ENCODE peak calls at places on chromosomes 12 and 14, in seven cellular contexts. One of them, this sample, is unnamed. For H3K27me3, the result is how much of the 10 kb centered on the place peaks cover.

GRCh38 chr12:42730286-42730685 is 140.7 kb upstream of the PRICKLE1 start:
- DNase-seq in heart right ventricle: no peak
- DNase-seq in neural progenitor cell: no peak
- DNase-seq in hepatocyte: peak
- DNase-seq in thyroid gland: no peak
- DNase-seq in thoracic aorta: no peak
- DNase-seq in SK-N-SH: no peak
- DNase-seq in this sample: no peak

GRCh38 chr12:106195638-106196037 is 52.2 kb downstream of the CKAP4 start:
- DNase-seq in thoracic aorta: peak
- DNase-seq in hepatocyte: peak
- DNase-seq in thyroid gland: peak
- DNase-seq in neural progenitor cell: no peak
- DNase-seq in heart right ventricle: peak
- DNase-seq in SK-N-SH: no peak
- DNase-seq in this sample: no peak

GRCh38 chr12:88400302-88400701 is 180.0 kb downstream of the KITLG start:
- DNase-seq in thyroid gland: no peak
- DNase-seq in thoracic aorta: no peak
- DNase-seq in heart right ventricle: no peak
- DNase-seq in hepatocyte: no peak
- DNase-seq in SK-N-SH: no peak
- DNase-seq in neural progenitor cell: no peak
- DNase-seq in this sample: peak

GRCh38 chr12:114812858-114813761 is 129.1 kb upstream of the TBX3 start:
- DNase-seq in thyroid gland: peak
- DNase-seq in thoracic aorta: no peak
- DNase-seq in SK-N-SH: no peak
- DNase-seq in hepatocyte: peak
- DNase-seq in neural progenitor cell: peak
- DNase-seq in heart right ventricle: no peak
- DNase-seq in this sample: no peak

GRCh38 chr12:95446511-95446910 is 27.4 kb upstream of the METAP2 start:
- DNase-seq in thyroid gland: peak
- DNase-seq in SK-N-SH: peak
- DNase-seq in thoracic aorta: no peak
- DNase-seq in hepatocyte: peak
- DNase-seq in neural progenitor cell: peak
- DNase-seq in heart right ventricle: peak
- DNase-seq in this sample: no peak

GRCh38 chr12:109151457-109151856 is 35.1 kb downstream of the ACACB start:
- DNase-seq in heart right ventricle: no peak
- DNase-seq in SK-N-SH: no peak
- DNase-seq in thyroid gland: no peak
- DNase-seq in neural progenitor cell: no peak
- DNase-seq in thoracic aorta: no peak
- DNase-seq in hepatocyte: no peak
- DNase-seq in this sample: no peak

GRCh38 chr14:73792476-73792875 is 59.2 kb upstream of the PTGR2 start:
- DNase-seq in hepatocyte: no peak
- DNase-seq in thyroid gland: no peak
- DNase-seq in neural progenitor cell: peak
- DNase-seq in heart right ventricle: no peak
- DNase-seq in SK-N-SH: no peak
- DNase-seq in thoracic aorta: no peak
- DNase-seq in this sample: no peak

GRCh38 chr14:50362791-50363733 is 33.6 kb downstream of the CDKL1 start:
- DNase-seq in heart right ventricle: no peak
- DNase-seq in thyroid gland: no peak
- DNase-seq in thoracic aorta: no peak
- DNase-seq in hepatocyte: no peak
- DNase-seq in SK-N-SH: no peak
- DNase-seq in neural progenitor cell: no peak
- DNase-seq in this sample: no peak

GRCh38 chr12:4118017-4118510 is 155.5 kb upstream of the CCND2 start:
- DNase-seq in heart right ventricle: peak
- DNase-seq in thyroid gland: peak
- DNase-seq in SK-N-SH: no peak
- DNase-seq in neural progenitor cell: no peak
- DNase-seq in hepatocyte: peak
- DNase-seq in thoracic aorta: no peak
- DNase-seq in this sample: peak

GRCh38 chr14:52902971-52903385 is 47.9 kb downstream of the FERMT2 start:
- DNase-seq in thoracic aorta: no peak
- DNase-seq in SK-N-SH: no peak
- DNase-seq in hepatocyte: no peak
- DNase-seq in neural progenitor cell: no peak
- DNase-seq in heart right ventricle: no peak
- DNase-seq in thyroid gland: no peak
- DNase-seq in this sample: peak

GRCh38 chr12:17372508-17372907 is 717.5 kb downstream of the RERGL start:
- DNase-seq in SK-N-SH: no peak
- DNase-seq in heart right ventricle: no peak
- DNase-seq in thoracic aorta: no peak
- DNase-seq in thyroid gland: no peak
- DNase-seq in neural progenitor cell: no peak
- DNase-seq in hepatocyte: no peak
- DNase-seq in this sample: no peak

GRCh38 chr12:16482726-16483125 is 123.2 kb downstream of the LMO3 start:
- DNase-seq in neural progenitor cell: no peak
- DNase-seq in thoracic aorta: no peak
- DNase-seq in hepatocyte: no peak
- DNase-seq in SK-N-SH: no peak
- DNase-seq in heart right ventricle: no peak
- DNase-seq in thyroid gland: no peak
- DNase-seq in this sample: no peak

GRCh38 chr14:101707863-101708620 is 53.5 kb upstream of the PPP2R5C start:
- DNase-seq in neural progenitor cell: no peak
- DNase-seq in hepatocyte: no peak
- DNase-seq in heart right ventricle: no peak
- DNase-seq in thyroid gland: no peak
- DNase-seq in thoracic aorta: no peak
- DNase-seq in SK-N-SH: no peak
- DNase-seq in this sample: no peak

GRCh38 chr14:22448035-22448904 is 140.8 kb downstream of the DAD1 start:
- DNase-seq in thyroid gland: no peak
- DNase-seq in thoracic aorta: no peak
- DNase-seq in heart right ventricle: no peak
- DNase-seq in hepatocyte: no peak
- DNase-seq in neural progenitor cell: no peak
- DNase-seq in SK-N-SH: no peak
- DNase-seq in this sample: no peak

GRCh38 chr14:49294736-49295135 is 291.4 kb downstream of the RPS29 start:
- DNase-seq in hepatocyte: no peak
- DNase-seq in neural progenitor cell: peak
- DNase-seq in heart right ventricle: no peak
- DNase-seq in thoracic aorta: no peak
- DNase-seq in SK-N-SH: no peak
- DNase-seq in thyroid gland: no peak
- DNase-seq in this sample: no peak
- H3K27me3 ChIP-seq in hepatocyte: under half
- H3K27me3 ChIP-seq in neural progenitor cell: under half
- H3K27me3 ChIP-seq in heart right ventricle: under half
- H3K27me3 ChIP-seq in thoracic aorta: under half
- H3K27me3 ChIP-seq in SK-N-SH: under half
- H3K27me3 ChIP-seq in thyroid gland: under half
- H3K27me3 ChIP-seq in this sample: under half

GRCh38 chr14:29236848-29237247 is 470.3 kb downstream of the FOXG1 start:
- DNase-seq in thyroid gland: no peak
- DNase-seq in thoracic aorta: no peak
- DNase-seq in SK-N-SH: no peak
- DNase-seq in hepatocyte: no peak
- DNase-seq in neural progenitor cell: no peak
- DNase-seq in heart right ventricle: no peak
- DNase-seq in this sample: peak
- H3K4me3 ChIP-seq in thyroid gland: no peak
- H3K4me3 ChIP-seq in thoracic aorta: no peak
- H3K4me3 ChIP-seq in SK-N-SH: peak
- H3K4me3 ChIP-seq in hepatocyte: no peak
- H3K4me3 ChIP-seq in neural progenitor cell: no peak
- H3K4me3 ChIP-seq in heart right ventricle: no peak
- H3K4me3 ChIP-seq in this sample: no peak

GRCh38 chr14:100121643-100122480 is 37.6 kb downstream of the DEGS2 start:
- DNase-seq in neural progenitor cell: no peak
- DNase-seq in hepatocyte: no peak
- DNase-seq in SK-N-SH: no peak
- DNase-seq in heart right ventricle: no peak
- DNase-seq in thoracic aorta: no peak
- DNase-seq in thyroid gland: no peak
- DNase-seq in this sample: no peak

GRCh38 chr14:100123618-100124017 is 35.8 kb downstream of the DEGS2 start:
- DNase-seq in thoracic aorta: no peak
- DNase-seq in thyroid gland: no peak
- DNase-seq in neural progenitor cell: no peak
- DNase-seq in hepatocyte: no peak
- DNase-seq in heart right ventricle: no peak
- DNase-seq in SK-N-SH: no peak
- DNase-seq in this sample: no peak

GRCh38 chr14:100124551-100125088 is 34.8 kb downstream of the DEGS2 start:
- DNase-seq in thoracic aorta: no peak
- DNase-seq in hepatocyte: no peak
- DNase-seq in neural progenitor cell: no peak
- DNase-seq in SK-N-SH: no peak
- DNase-seq in thyroid gland: no peak
- DNase-seq in heart right ventricle: no peak
- DNase-seq in this sample: no peak

GRCh38 chr14:100120522-100121269 is 38.7 kb downstream of the DEGS2 start:
- DNase-seq in hepatocyte: no peak
- DNase-seq in thoracic aorta: no peak
- DNase-seq in thyroid gland: no peak
- DNase-seq in SK-N-SH: no peak
- DNase-seq in neural progenitor cell: no peak
- DNase-seq in heart right ventricle: no peak
- DNase-seq in this sample: no peak

GRCh38 chr14:100122481-100123215 is 36.8 kb downstream of the DEGS2 start:
- DNase-seq in SK-N-SH: no peak
- DNase-seq in heart right ventricle: no peak
- DNase-seq in neural progenitor cell: no peak
- DNase-seq in thyroid gland: no peak
- DNase-seq in thoracic aorta: no peak
- DNase-seq in hepatocyte: no peak
- DNase-seq in this sample: no peak
- TF ChIP-seq CTCF in SK-N-SH: no peak
- TF ChIP-seq CTCF in heart right ventricle: peak
- TF ChIP-seq CTCF in neural progenitor cell: no peak
- TF ChIP-seq CTCF in thyroid gland: no peak
- TF ChIP-seq CTCF in thoracic aorta: no peak
- TF ChIP-seq CTCF in hepatocyte: no peak
- TF ChIP-seq CTCF in this sample: no peak

DNA sequence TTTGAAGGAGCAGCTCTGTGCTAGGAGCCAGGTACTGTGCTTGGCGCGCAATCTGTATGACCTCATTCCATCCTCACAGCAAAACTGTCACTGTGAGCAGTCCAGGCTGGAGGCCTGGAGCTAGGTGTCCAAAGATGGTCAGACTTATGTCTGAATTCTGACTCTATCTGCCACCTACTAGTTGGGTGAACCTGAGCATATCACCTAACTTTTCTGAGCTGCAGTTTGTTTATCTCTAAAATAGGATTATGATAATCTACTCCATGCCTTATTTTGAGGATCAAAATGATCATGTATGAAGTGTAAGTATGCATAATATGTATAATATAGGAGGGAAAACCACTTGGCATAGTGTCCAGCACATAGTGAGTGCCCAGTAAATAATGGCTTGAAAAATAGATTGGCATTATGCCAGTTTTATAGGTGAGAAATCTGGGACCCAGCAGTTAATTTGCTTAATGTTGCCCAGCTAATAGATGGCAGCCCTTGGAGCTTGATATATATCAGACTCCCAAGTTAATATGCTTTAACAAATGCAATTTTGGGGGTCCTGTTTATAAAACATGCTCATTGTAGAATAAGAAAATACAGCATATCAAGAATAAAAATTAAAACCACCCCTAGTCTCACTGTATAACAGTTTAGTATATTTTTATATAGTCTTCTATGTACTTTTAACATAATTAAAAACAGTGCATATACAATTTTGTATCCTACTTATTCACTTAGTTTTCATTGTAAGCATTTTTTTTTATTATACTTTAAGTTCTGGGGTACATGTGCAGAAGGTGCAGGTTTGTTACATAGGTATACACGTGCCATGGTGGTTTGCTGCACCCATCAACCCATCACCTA is 4.5 kb upstream of the JPH4 start:
- DNase-seq in neural progenitor cell: no peak
- DNase-seq in heart right ventricle: no peak
- DNase-seq in SK-N-SH: no peak
- DNase-seq in thoracic aorta: no peak
- DNase-seq in hepatocyte: no peak
- DNase-seq in thyroid gland: no peak
- DNase-seq in this sample: no peak
- H3K27me3 ChIP-seq in neural progenitor cell: under half
- H3K27me3 ChIP-seq in heart right ventricle: half or more
- H3K27me3 ChIP-seq in SK-N-SH: under half
- H3K27me3 ChIP-seq in thoracic aorta: under half
- H3K27me3 ChIP-seq in hepatocyte: under half
- H3K27me3 ChIP-seq in thyroid gland: under half
- H3K27me3 ChIP-seq in this sample: under half

GRCh38 chr12:131493068-131493826 is 217.6 kb upstream of the SFSWAP start:
- DNase-seq in thoracic aorta: no peak
- DNase-seq in thyroid gland: no peak
- DNase-seq in SK-N-SH: peak
- DNase-seq in neural progenitor cell: no peak
- DNase-seq in heart right ventricle: no peak
- DNase-seq in hepatocyte: no peak
- DNase-seq in this sample: no peak
- H3K4me3 ChIP-seq in thoracic aorta: no peak
- H3K4me3 ChIP-seq in thyroid gland: no peak
- H3K4me3 ChIP-seq in SK-N-SH: no peak
- H3K4me3 ChIP-seq in neural progenitor cell: no peak
- H3K4me3 ChIP-seq in heart right ventricle: no peak
- H3K4me3 ChIP-seq in hepatocyte: no peak
- H3K4me3 ChIP-seq in this sample: no peak

GRCh38 chr12:47071241-47071852 is 8.1 kb upstream of the PCED1B start:
- DNase-seq in heart right ventricle: no peak
- DNase-seq in thoracic aorta: no peak
- DNase-seq in hepatocyte: peak
- DNase-seq in thyroid gland: no peak
- DNase-seq in SK-N-SH: no peak
- DNase-seq in neural progenitor cell: peak
- DNase-seq in this sample: no peak
- TF ChIP-seq CTCF in heart right ventricle: peak
- TF ChIP-seq CTCF in thoracic aorta: peak
- TF ChIP-seq CTCF in hepatocyte: peak
- TF ChIP-seq CTCF in thyroid gland: no peak
- TF ChIP-seq CTCF in SK-N-SH: peak
- TF ChIP-seq CTCF in neural progenitor cell: peak
- TF ChIP-seq CTCF in this sample: peak

GRCh38 chr12:54054442-54055332 is 1.1 kb downstream of the HOXC4 start:
- DNase-seq in thyroid gland: no peak
- DNase-seq in hepatocyte: no peak
- DNase-seq in neural progenitor cell: no peak
- DNase-seq in thoracic aorta: no peak
- DNase-seq in SK-N-SH: peak
- DNase-seq in heart right ventricle: no peak
- DNase-seq in this sample: no peak
- H3K27me3 ChIP-seq in thyroid gland: under half
- H3K27me3 ChIP-seq in hepatocyte: half or more
- H3K27me3 ChIP-seq in neural progenitor cell: half or more
- H3K27me3 ChIP-seq in thoracic aorta: under half
- H3K27me3 ChIP-seq in SK-N-SH: under half
- H3K27me3 ChIP-seq in heart right ventricle: half or more
- H3K27me3 ChIP-seq in this sample: half or more

This sample was measured in bronchial epithelial cell.